ENCODE peak calls at places on chromosomes 3 and 15, in ten cellular contexts. One of them, this sample, is unnamed.

GRCh38 chr3:71905426-71905825 is 120.5 kb upstream of the PROK2 start:
- DNase-seq in ovary: no peak
- DNase-seq in WERI-Rb-1: no peak
- DNase-seq in HAP-1: no peak
- DNase-seq in IMR-90: no peak
- DNase-seq in neuronal stem cell: no peak
- DNase-seq in left ventricle myocardium inferior: no peak
- DNase-seq in mucosa of descending colon: no peak
- DNase-seq in skeletal muscle cell: no peak
- DNase-seq in GM12865: peak
- DNase-seq in this sample: no peak

GRCh38 chr3:58383904-58384303 is 49.7 kb downstream of the PDHB start:
- DNase-seq in ovary: no peak
- DNase-seq in WERI-Rb-1: no peak
- DNase-seq in HAP-1: no peak
- DNase-seq in IMR-90: peak
- DNase-seq in neuronal stem cell: no peak
- DNase-seq in left ventricle myocardium inferior: no peak
- DNase-seq in mucosa of descending colon: no peak
- DNase-seq in skeletal muscle cell: peak
- DNase-seq in GM12865: no peak
- DNase-seq in this sample: no peak

GRCh38 chr15:39939487-39940452 is 5.9 kb downstream of the EIF2AK4 start:
- DNase-seq in ovary: no peak
- DNase-seq in WERI-Rb-1: no peak
- DNase-seq in HAP-1: no peak
- DNase-seq in IMR-90: no peak
- DNase-seq in neuronal stem cell: no peak
- DNase-seq in left ventricle myocardium inferior: peak
- DNase-seq in mucosa of descending colon: no peak
- DNase-seq in skeletal muscle cell: no peak
- DNase-seq in GM12865: peak
- DNase-seq in this sample: no peak

GRCh38 chr15:69088300-69088965 is 72.0 kb upstream of the GLCE start:
- DNase-seq in ovary: no peak
- DNase-seq in WERI-Rb-1: no peak
- DNase-seq in HAP-1: no peak
- DNase-seq in IMR-90: no peak
- DNase-seq in neuronal stem cell: no peak
- DNase-seq in left ventricle myocardium inferior: no peak
- DNase-seq in mucosa of descending colon: no peak
- DNase-seq in skeletal muscle cell: no peak
- DNase-seq in GM12865: no peak
- DNase-seq in this sample: no peak

GRCh38 chr15:78131295-78132021 is at the start of gene CIB2:
- DNase-seq in ovary: peak
- DNase-seq in WERI-Rb-1: peak
- DNase-seq in HAP-1: peak
- DNase-seq in IMR-90: peak
- DNase-seq in neuronal stem cell: peak
- DNase-seq in left ventricle myocardium inferior: peak
- DNase-seq in mucosa of descending colon: peak
- DNase-seq in skeletal muscle cell: peak
- DNase-seq in GM12865: peak
- DNase-seq in this sample: peak

GRCh38 chr3:45496550-45496949 is 98.0 kb upstream of the LIMD1 start:
- DNase-seq in ovary: peak
- DNase-seq in WERI-Rb-1: no peak
- DNase-seq in HAP-1: no peak
- DNase-seq in IMR-90: no peak
- DNase-seq in neuronal stem cell: no peak
- DNase-seq in left ventricle myocardium inferior: peak
- DNase-seq in mucosa of descending colon: no peak
- DNase-seq in skeletal muscle cell: peak
- DNase-seq in GM12865: no peak
- DNase-seq in this sample: no peak

GRCh38 chr3:114856867-114857266 is 290.2 kb downstream of the ZBTB20 start:
- DNase-seq in ovary: no peak
- DNase-seq in WERI-Rb-1: no peak
- DNase-seq in HAP-1: no peak
- DNase-seq in IMR-90: no peak
- DNase-seq in neuronal stem cell: no peak
- DNase-seq in left ventricle myocardium inferior: no peak
- DNase-seq in mucosa of descending colon: no peak
- DNase-seq in skeletal muscle cell: no peak
- DNase-seq in GM12865: no peak
- DNase-seq in this sample: no peak

GRCh38 chr3:180401226-180401625 is 200.7 kb upstream of the TTC14 start:
- DNase-seq in ovary: no peak
- DNase-seq in WERI-Rb-1: peak
- DNase-seq in HAP-1: no peak
- DNase-seq in IMR-90: peak
- DNase-seq in neuronal stem cell: no peak
- DNase-seq in left ventricle myocardium inferior: no peak
- DNase-seq in mucosa of descending colon: no peak
- DNase-seq in skeletal muscle cell: no peak
- DNase-seq in GM12865: no peak
- DNase-seq in this sample: no peak

GRCh38 chr3:45644467-45645201 is 44.6 kb upstream of the SACM1L start:
- DNase-seq in ovary: no peak
- DNase-seq in WERI-Rb-1: no peak
- DNase-seq in HAP-1: no peak
- DNase-seq in IMR-90: peak
- DNase-seq in neuronal stem cell: no peak
- DNase-seq in left ventricle myocardium inferior: no peak
- DNase-seq in mucosa of descending colon: no peak
- DNase-seq in skeletal muscle cell: peak
- DNase-seq in GM12865: no peak
- DNase-seq in this sample: no peak

GRCh38 chr3:32238816-32239637 is 547 bp downstream of the CMTM8 start:
- DNase-seq in ovary: no peak
- DNase-seq in WERI-Rb-1: peak
- DNase-seq in HAP-1: peak
- DNase-seq in IMR-90: peak
- DNase-seq in neuronal stem cell: no peak
- DNase-seq in left ventricle myocardium inferior: peak
- DNase-seq in mucosa of descending colon: peak
- DNase-seq in skeletal muscle cell: no peak
- DNase-seq in GM12865: peak
- DNase-seq in this sample: no peak

GRCh38 chr3:149655826-149656599 is 1.8 kb downstream of the WWTR1 start:
- DNase-seq in ovary: no peak
- DNase-seq in WERI-Rb-1: no peak
- DNase-seq in HAP-1: no peak
- DNase-seq in IMR-90: no peak
- DNase-seq in neuronal stem cell: no peak
- DNase-seq in left ventricle myocardium inferior: no peak
- DNase-seq in mucosa of descending colon: no peak
- DNase-seq in skeletal muscle cell: no peak
- DNase-seq in GM12865: no peak
- DNase-seq in this sample: no peak
- H3K4me3 ChIP-seq in ovary: peak
- H3K4me3 ChIP-seq in WERI-Rb-1: no peak
- H3K4me3 ChIP-seq in HAP-1: peak
- H3K4me3 ChIP-seq in IMR-90: peak
- H3K4me3 ChIP-seq in neuronal stem cell: peak
- H3K4me3 ChIP-seq in left ventricle myocardium inferior: peak
- H3K4me3 ChIP-seq in mucosa of descending colon: no peak
- H3K4me3 ChIP-seq in skeletal muscle cell: peak
- H3K4me3 ChIP-seq in GM12865: peak
- H3K4me3 ChIP-seq in this sample: peak

GRCh38 chr3:125511420-125512094 is 8.4 kb downstream of the SNX4 start:
- DNase-seq in ovary: no peak
- DNase-seq in WERI-Rb-1: no peak
- DNase-seq in HAP-1: no peak
- DNase-seq in IMR-90: peak
- DNase-seq in neuronal stem cell: no peak
- DNase-seq in left ventricle myocardium inferior: no peak
- DNase-seq in mucosa of descending colon: no peak
- DNase-seq in skeletal muscle cell: no peak
- DNase-seq in GM12865: no peak
- DNase-seq in this sample: no peak
- H3K4me3 ChIP-seq in ovary: no peak
- H3K4me3 ChIP-seq in WERI-Rb-1: no peak
- H3K4me3 ChIP-seq in HAP-1: no peak
- H3K4me3 ChIP-seq in IMR-90: no peak
- H3K4me3 ChIP-seq in neuronal stem cell: no peak
- H3K4me3 ChIP-seq in left ventricle myocardium inferior: no peak
- H3K4me3 ChIP-seq in mucosa of descending colon: no peak
- H3K4me3 ChIP-seq in skeletal muscle cell: no peak
- H3K4me3 ChIP-seq in GM12865: peak
- H3K4me3 ChIP-seq in this sample: no peak

GRCh38 chr15:56915888-56916287 is 2.6 kb upstream of the TCF12 start:
- DNase-seq in ovary: no peak
- DNase-seq in WERI-Rb-1: no peak
- DNase-seq in HAP-1: no peak
- DNase-seq in IMR-90: no peak
- DNase-seq in neuronal stem cell: no peak
- DNase-seq in left ventricle myocardium inferior: no peak
- DNase-seq in mucosa of descending colon: no peak
- DNase-seq in skeletal muscle cell: no peak
- DNase-seq in GM12865: no peak
- DNase-seq in this sample: no peak
- H3K4me3 ChIP-seq in ovary: no peak
- H3K4me3 ChIP-seq in WERI-Rb-1: no peak
- H3K4me3 ChIP-seq in HAP-1: no peak
- H3K4me3 ChIP-seq in IMR-90: no peak
- H3K4me3 ChIP-seq in neuronal stem cell: no peak
- H3K4me3 ChIP-seq in left ventricle myocardium inferior: no peak
- H3K4me3 ChIP-seq in mucosa of descending colon: no peak
- H3K4me3 ChIP-seq in skeletal muscle cell: no peak
- H3K4me3 ChIP-seq in GM12865: no peak
- H3K4me3 ChIP-seq in this sample: no peak

DNA sequence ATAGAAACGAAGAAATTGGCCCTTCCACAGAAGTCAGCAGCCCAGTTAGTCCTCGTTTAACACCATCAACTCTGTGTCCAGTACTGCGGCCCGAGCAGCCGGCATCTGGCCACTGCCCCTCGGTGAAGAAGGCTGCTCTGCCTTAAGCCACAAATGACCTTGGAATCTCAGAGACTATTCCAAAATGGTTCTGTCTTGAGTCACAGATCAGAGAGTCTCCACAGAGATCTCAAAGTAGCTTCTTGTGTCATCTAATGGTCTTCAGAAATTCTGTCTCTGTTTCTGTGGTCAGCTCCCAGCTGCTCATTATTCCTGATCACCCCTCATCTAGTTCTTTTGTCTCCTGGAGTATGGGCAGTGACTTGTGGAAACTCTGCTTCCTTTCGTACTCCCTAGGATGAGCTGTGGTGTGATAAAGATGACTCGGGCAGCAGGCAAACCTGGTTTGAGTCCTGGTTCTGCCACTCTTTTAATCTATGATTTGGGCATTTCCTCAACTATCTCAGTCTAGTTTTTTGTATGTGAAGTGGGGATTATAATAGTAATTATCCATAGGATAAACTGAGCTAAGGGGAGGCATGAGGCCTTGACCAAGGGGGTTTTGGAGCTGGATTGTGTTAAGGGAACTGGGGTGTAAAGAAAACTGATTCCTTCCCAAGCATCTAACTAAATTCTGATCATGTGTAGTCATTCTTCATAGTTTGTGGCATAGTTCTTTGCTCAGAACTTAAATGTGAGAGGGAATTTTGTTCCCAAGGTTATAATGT is 22.6 kb downstream of the CRTC3 start:
- DNase-seq in ovary: peak
- DNase-seq in WERI-Rb-1: no peak
- DNase-seq in HAP-1: no peak
- DNase-seq in IMR-90: peak
- DNase-seq in neuronal stem cell: no peak
- DNase-seq in left ventricle myocardium inferior: no peak
- DNase-seq in mucosa of descending colon: no peak
- DNase-seq in skeletal muscle cell: peak
- DNase-seq in GM12865: no peak
- DNase-seq in this sample: no peak
- H3K4me3 ChIP-seq in ovary: no peak
- H3K4me3 ChIP-seq in WERI-Rb-1: no peak
- H3K4me3 ChIP-seq in HAP-1: no peak
- H3K4me3 ChIP-seq in IMR-90: no peak
- H3K4me3 ChIP-seq in neuronal stem cell: no peak
- H3K4me3 ChIP-seq in left ventricle myocardium inferior: no peak
- H3K4me3 ChIP-seq in mucosa of descending colon: no peak
- H3K4me3 ChIP-seq in skeletal muscle cell: no peak
- H3K4me3 ChIP-seq in GM12865: no peak
- H3K4me3 ChIP-seq in this sample: peak